ENCODE peak calls at places on chromosomes 6 and 20, in four cellular contexts. H, T, P and M are unnamed samples.

GRCh38 chr6:15242503-15242902 is 3.4 kb upstream of the JARID2 start:
- DNase-seq in H (no peak), T (no peak), P (no peak), M (no peak)

GRCh38 chr6:38198219-38198618 is 378.7 kb downstream of the ZFAND3 start:
- DNase-seq in H (no peak), T (no peak), P (no peak), M (no peak)

GRCh38 chr20:11432407-11432806 is 485.3 kb upstream of the BTBD3 start:
- DNase-seq in H (no peak), T (no peak), P (no peak), M (no peak)

GRCh38 chr6:129938242-129939020 is 77.3 kb upstream of the TMEM244 start:
- DNase-seq in H (no peak), T (no peak), P (no peak), M (no peak)

GRCh38 chr20:34475979-34476736 is 40.1 kb upstream of the DYNLRB1 start:
- DNase-seq in H (peak), T (peak), P (peak), M (no peak)

GRCh38 chr20:4092136-4092479 is 76.8 kb upstream of the RNF24 start:
- DNase-seq in H (no peak), T (no peak), P (no peak), M (no peak)

GRCh38 chr6:131844243-131844841 is 36.5 kb downstream of the ENPP1 start:
- DNase-seq in H (no peak), T (no peak), P (no peak), M (no peak)

GRCh38 chr6:36862164-36862847 is 12.3 kb downstream of the PPIL1 start:
- DNase-seq in H (no peak), T (no peak), P (no peak), M (no peak)

DNA sequence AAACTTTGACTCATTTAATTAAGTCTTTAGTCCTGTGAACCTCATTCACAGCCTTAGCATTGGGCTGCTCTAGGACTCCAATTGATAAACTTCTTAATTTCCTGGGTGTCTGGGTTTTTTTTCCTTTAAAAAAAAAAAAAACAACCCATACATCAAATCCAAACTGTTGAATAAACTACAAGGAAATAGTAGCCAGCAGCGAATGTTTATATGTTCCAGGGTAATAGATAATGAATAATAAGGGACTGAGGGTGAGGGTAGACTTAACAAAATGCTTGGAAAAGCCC is 563.5 kb upstream of the AGPAT4 start:
- DNase-seq in H (no peak), T (no peak), P (no peak), M (no peak)
- TF ChIP-seq CTCF in H (no peak), T (no peak), P (no peak), M (no peak)

DNA sequence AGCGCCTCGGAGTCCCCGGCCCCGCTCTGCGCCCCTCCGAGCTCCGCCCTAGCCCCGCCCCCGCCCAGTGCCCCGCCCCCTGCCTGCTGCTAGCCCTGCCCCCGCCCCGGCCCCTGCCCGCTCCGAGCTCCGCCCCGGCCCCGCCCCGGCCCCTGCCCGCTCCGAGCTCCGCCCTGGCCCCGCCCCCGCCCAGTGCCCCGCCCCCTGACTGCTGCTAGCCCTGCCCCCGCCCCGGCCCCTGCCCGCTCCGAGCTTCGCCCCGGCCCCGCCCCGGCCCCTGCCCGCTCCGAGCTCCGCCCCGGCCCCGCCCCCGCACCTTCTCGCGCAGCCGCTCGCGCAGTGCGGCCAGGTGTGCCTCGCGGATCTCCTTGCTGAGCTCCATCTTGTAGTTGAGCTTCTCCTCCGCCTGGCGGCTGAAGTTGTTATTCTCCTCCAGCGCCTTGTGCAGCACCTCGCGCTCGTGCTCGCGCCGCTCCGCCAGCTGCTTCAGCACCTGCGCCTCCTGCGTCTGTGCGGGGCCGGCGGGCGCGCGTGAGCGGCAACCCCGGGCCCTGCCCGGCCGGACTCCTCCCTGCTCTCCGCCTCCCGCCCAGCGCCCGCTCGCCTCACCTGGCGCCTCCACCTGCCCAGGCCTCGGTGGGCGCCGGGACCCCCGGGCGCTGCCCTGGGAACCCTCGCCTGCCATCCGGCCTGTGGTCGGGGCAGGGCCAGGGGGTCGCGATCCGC is 11.3 kb downstream of the STMN3 start:
- DNase-seq in H (peak), T (peak), P (peak), M (peak)
- TF ChIP-seq CTCF in H (peak), T (peak), P (peak), M (peak)

DNA sequence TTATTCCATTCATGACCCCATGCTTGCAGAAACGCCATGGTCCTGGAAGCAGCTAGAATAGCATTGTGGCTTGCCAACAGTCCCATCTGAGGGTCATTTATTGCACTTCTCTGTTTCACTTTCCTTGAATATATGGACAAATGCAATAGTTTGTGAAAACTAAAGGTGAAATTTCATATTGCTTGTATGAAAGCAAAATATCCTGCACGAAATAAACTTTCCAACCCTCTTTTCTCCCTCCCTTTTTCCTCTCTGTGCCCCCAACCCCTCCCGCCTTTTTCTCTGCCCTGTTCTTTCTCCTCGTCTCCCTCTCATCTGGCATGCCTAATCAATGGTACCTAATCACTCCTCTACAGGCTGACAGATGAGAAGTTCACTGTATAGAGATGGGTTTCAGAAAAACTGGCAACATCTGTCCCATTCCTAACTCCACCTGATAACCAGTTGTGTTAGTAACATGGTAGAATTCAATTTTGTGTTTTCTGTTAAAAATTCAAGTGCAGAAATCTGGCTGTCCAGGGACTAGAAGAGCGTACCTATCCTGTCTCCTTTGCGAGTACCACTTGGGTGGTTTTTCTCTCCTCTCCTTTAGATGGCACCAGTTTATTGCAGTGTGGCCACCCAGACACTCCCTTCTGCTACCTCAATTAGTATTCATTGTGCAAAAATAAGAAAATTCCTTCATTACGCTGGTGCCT is 198.6 kb downstream of the FOXA2 start:
- DNase-seq in H (peak), T (no peak), P (no peak), M (no peak)
- TF ChIP-seq CTCF in H (no peak), T (no peak), P (no peak), M (no peak)

DNA sequence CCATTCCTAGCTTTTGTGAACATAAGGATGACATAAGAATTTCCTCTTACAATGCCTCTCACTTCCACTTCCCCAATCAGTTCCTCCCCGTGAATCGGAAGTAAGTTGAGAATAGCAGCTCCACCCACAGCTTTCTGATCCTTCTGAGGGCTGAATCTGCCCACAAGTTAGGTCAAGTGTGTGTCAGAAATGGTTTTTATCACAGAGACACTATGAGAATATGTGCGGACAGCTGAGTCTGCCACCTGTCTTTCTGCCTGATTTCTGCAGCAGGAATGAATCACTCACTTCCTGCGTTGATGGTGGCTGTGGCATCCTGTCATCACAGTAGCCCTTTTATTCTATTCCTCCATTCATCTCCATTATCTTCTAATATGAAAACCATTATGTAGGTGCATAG is 70.2 kb downstream of the RIN2 start:
- DNase-seq in H (no peak), T (no peak), P (peak), M (peak)
- TF ChIP-seq CTCF in H (no peak), T (no peak), P (peak), M (peak)